ENCODE peak calls at places on chromosomes 6 and 20, in four cellular contexts. One of them, this sample, is unnamed.

GRCh38 chr6:161001421-161001820 is 9.9 kb downstream of the MAP3K4 start:
- DNase-seq in Caco-2: no peak
- DNase-seq in fibroblast of lung: no peak
- DNase-seq in dorsolateral prefrontal cortex: no peak
- DNase-seq in this sample: no peak

GRCh38 chr6:16334671-16335070 is 96.3 kb downstream of the GMPR start:
- DNase-seq in fibroblast of lung: peak
- DNase-seq in Caco-2: no peak
- DNase-seq in dorsolateral prefrontal cortex: no peak
- DNase-seq in this sample: peak

GRCh38 chr6:9516207-9516606 is 898.7 kb downstream of the TFAP2A start:
- DNase-seq in dorsolateral prefrontal cortex: no peak
- DNase-seq in Caco-2: peak
- DNase-seq in fibroblast of lung: peak
- DNase-seq in this sample: peak

GRCh38 chr6:10014561-10014960 is 400.3 kb downstream of the TFAP2A start:
- DNase-seq in Caco-2: no peak
- DNase-seq in fibroblast of lung: peak
- DNase-seq in dorsolateral prefrontal cortex: no peak
- DNase-seq in this sample: peak

GRCh38 chr20:53608071-53608455 is 14.4 kb upstream of the ZNF217 start:
- DNase-seq in fibroblast of lung: no peak
- DNase-seq in dorsolateral prefrontal cortex: no peak
- DNase-seq in Caco-2: peak
- DNase-seq in this sample: no peak

GRCh38 chr6:99096186-99096585 is 148.4 kb upstream of the FBXL4 start:
- DNase-seq in dorsolateral prefrontal cortex: no peak
- DNase-seq in fibroblast of lung: no peak
- DNase-seq in Caco-2: no peak
- DNase-seq in this sample: no peak

GRCh38 chr6:106966671-106967522 is 7.6 kb downstream of the CD24 start:
- DNase-seq in Caco-2: no peak
- DNase-seq in dorsolateral prefrontal cortex: no peak
- DNase-seq in fibroblast of lung: no peak
- DNase-seq in this sample: no peak

GRCh38 chr6:117195728-117196127 is 69.6 kb upstream of the VGLL2 start:
- DNase-seq in fibroblast of lung: no peak
- DNase-seq in dorsolateral prefrontal cortex: no peak
- DNase-seq in Caco-2: no peak
- DNase-seq in this sample: no peak

GRCh38 chr6:168171673-168172352 is 92.8 kb upstream of the FRMD1 start:
- DNase-seq in Caco-2: peak
- DNase-seq in fibroblast of lung: no peak
- DNase-seq in dorsolateral prefrontal cortex: no peak
- DNase-seq in this sample: no peak

GRCh38 chr20:20371681-20372080 is 3.8 kb downstream of the INSM1 start:
- DNase-seq in Caco-2: no peak
- DNase-seq in dorsolateral prefrontal cortex: no peak
- DNase-seq in fibroblast of lung: no peak
- DNase-seq in this sample: no peak

GRCh38 chr6:16181429-16182359 is 52.8 kb downstream of the MYLIP start:
- DNase-seq in fibroblast of lung: no peak
- DNase-seq in Caco-2: no peak
- DNase-seq in dorsolateral prefrontal cortex: no peak
- DNase-seq in this sample: no peak

GRCh38 chr6:130357436-130357835 is 8.4 kb upstream of the TMEM200A start:
- DNase-seq in fibroblast of lung: no peak
- DNase-seq in Caco-2: no peak
- DNase-seq in dorsolateral prefrontal cortex: no peak
- DNase-seq in this sample: no peak

GRCh38 chr6:155311076-155311475 is 3.2 kb downstream of the TFB1M start:
- DNase-seq in fibroblast of lung: peak
- DNase-seq in Caco-2: no peak
- DNase-seq in dorsolateral prefrontal cortex: no peak
- DNase-seq in this sample: no peak

GRCh38 chr6:38570750-38571149 is 69.0 kb downstream of the BTBD9 start:
- DNase-seq in Caco-2: no peak
- DNase-seq in dorsolateral prefrontal cortex: no peak
- DNase-seq in fibroblast of lung: no peak
- DNase-seq in this sample: peak

GRCh38 chr6:169225131-169225576 is 28.5 kb downstream of the THBS2 start:
- DNase-seq in Caco-2: no peak
- DNase-seq in dorsolateral prefrontal cortex: no peak
- DNase-seq in fibroblast of lung: no peak
- DNase-seq in this sample: no peak

GRCh38 chr20:49786226-49786625 is 26.4 kb upstream of the SLC9A8 start:
- DNase-seq in fibroblast of lung: no peak
- DNase-seq in Caco-2: no peak
- DNase-seq in dorsolateral prefrontal cortex: no peak
- DNase-seq in this sample: no peak

GRCh38 chr20:25399038-25399430 is 8.4 kb upstream of the ABHD12 start:
- DNase-seq in dorsolateral prefrontal cortex: no peak
- DNase-seq in Caco-2: no peak
- DNase-seq in fibroblast of lung: peak
- DNase-seq in this sample: peak

GRCh38 chr6:3887150-3887700 is 38.1 kb downstream of the FAM50B start:
- DNase-seq in Caco-2: no peak
- DNase-seq in dorsolateral prefrontal cortex: no peak
- DNase-seq in fibroblast of lung: peak
- DNase-seq in this sample: peak

GRCh38 chr6:150395388-150396009 is 26.7 kb downstream of the IYD start:
- DNase-seq in dorsolateral prefrontal cortex: no peak
- DNase-seq in fibroblast of lung: peak
- DNase-seq in Caco-2: peak
- DNase-seq in this sample: peak

GRCh38 chr6:19597809-19598320 is 239.3 kb upstream of the ID4 start:
- DNase-seq in dorsolateral prefrontal cortex: no peak
- DNase-seq in fibroblast of lung: no peak
- DNase-seq in Caco-2: no peak
- DNase-seq in this sample: no peak

GRCh38 chr20:63534831-63535651 is 2.1 kb downstream of the PTK6 start:
- DNase-seq in Caco-2: peak
- DNase-seq in dorsolateral prefrontal cortex: no peak
- DNase-seq in fibroblast of lung: no peak
- DNase-seq in this sample: no peak

GRCh38 chr6:149696904-149697303 is 21.0 kb downstream of the LATS1 start:
- DNase-seq in Caco-2: no peak
- DNase-seq in dorsolateral prefrontal cortex: no peak
- DNase-seq in fibroblast of lung: peak
- DNase-seq in this sample: peak

GRCh38 chr20:21184810-21185209 is 58.9 kb downstream of the KIZ start:
- DNase-seq in dorsolateral prefrontal cortex: no peak
- DNase-seq in Caco-2: peak
- DNase-seq in fibroblast of lung: peak
- DNase-seq in this sample: no peak

GRCh38 chr20:13338999-13339411 is 117.9 kb downstream of the ISM1 start:
- DNase-seq in Caco-2: peak
- DNase-seq in dorsolateral prefrontal cortex: no peak
- DNase-seq in fibroblast of lung: no peak
- DNase-seq in this sample: no peak

GRCh38 chr6:29354980-29355379 is 13.7 kb downstream of the OR5V1 start:
- DNase-seq in dorsolateral prefrontal cortex: no peak
- DNase-seq in fibroblast of lung: no peak
- DNase-seq in Caco-2: no peak
- DNase-seq in this sample: no peak

DNA sequence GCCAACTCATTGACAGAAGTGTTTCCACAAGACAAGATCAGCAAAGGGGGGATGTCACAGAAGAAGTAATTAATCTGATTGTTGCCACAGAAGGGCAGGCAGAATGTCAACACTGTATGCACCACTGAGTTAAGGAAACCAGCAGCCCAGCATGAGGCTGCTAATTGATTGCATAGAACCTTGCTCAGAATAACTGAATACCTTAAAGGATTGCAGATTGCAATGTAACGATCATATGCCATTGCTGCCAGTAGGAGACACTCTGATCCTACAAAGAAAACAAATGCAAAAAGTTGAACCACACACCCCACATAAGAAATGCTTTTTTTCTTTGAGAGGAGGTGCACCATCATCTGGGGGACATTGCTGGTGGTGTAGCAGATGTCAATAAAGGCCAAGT is 13.1 kb downstream of the OR5V1 start:
- DNase-seq in dorsolateral prefrontal cortex: no peak
- DNase-seq in fibroblast of lung: no peak
- DNase-seq in Caco-2: no peak
- DNase-seq in this sample: no peak
- TF ChIP-seq CTCF in dorsolateral prefrontal cortex: no peak
- TF ChIP-seq CTCF in fibroblast of lung: no peak
- TF ChIP-seq CTCF in Caco-2: no peak
- TF ChIP-seq CTCF in this sample: no peak

DNA sequence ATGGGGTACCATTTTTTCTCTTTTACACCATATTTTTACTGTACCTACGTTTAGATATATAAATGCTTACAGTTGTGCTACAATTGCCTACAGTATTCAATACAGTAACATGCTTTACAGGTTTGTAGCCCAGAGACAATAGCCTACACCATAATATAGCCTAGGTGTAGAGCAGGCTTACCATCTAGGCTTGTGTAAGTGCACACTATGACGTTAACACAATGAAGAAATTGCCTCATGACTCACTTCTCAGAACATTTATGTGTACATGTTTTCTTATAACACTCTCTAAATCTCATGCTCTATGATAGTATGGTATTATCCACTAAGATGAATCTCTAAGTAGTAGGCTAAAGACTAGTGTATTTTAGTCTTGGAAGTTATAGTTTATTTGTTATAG is 13.5 kb downstream of the GPR63 start:
- DNase-seq in dorsolateral prefrontal cortex: no peak
- DNase-seq in fibroblast of lung: no peak
- DNase-seq in Caco-2: no peak
- DNase-seq in this sample: no peak
- TF ChIP-seq CTCF in dorsolateral prefrontal cortex: no peak
- TF ChIP-seq CTCF in fibroblast of lung: no peak
- TF ChIP-seq CTCF in Caco-2: no peak
- TF ChIP-seq CTCF in this sample: no peak

GRCh38 chr6:166911248-166911677 is 45.1 kb downstream of the RNASET2 start:
- DNase-seq in fibroblast of lung: peak
- DNase-seq in Caco-2: no peak
- DNase-seq in dorsolateral prefrontal cortex: no peak
- DNase-seq in this sample: no peak

GRCh38 chr6:166916824-166917223 is 39.5 kb downstream of the RNASET2 start:
- DNase-seq in fibroblast of lung: no peak
- DNase-seq in Caco-2: no peak
- DNase-seq in dorsolateral prefrontal cortex: no peak
- DNase-seq in this sample: no peak
- TF ChIP-seq CTCF in fibroblast of lung: no peak
- TF ChIP-seq CTCF in Caco-2: no peak
- TF ChIP-seq CTCF in dorsolateral prefrontal cortex: no peak
- TF ChIP-seq CTCF in this sample: no peak

GRCh38 chr20:60271597-60271996 is 313.4 kb downstream of the CDH26 start:
- DNase-seq in fibroblast of lung: no peak
- DNase-seq in Caco-2: no peak
- DNase-seq in dorsolateral prefrontal cortex: no peak
- DNase-seq in this sample: no peak
- TF ChIP-seq CTCF in fibroblast of lung: peak
- TF ChIP-seq CTCF in Caco-2: peak
- TF ChIP-seq CTCF in dorsolateral prefrontal cortex: no peak
- TF ChIP-seq CTCF in this sample: peak

DNA sequence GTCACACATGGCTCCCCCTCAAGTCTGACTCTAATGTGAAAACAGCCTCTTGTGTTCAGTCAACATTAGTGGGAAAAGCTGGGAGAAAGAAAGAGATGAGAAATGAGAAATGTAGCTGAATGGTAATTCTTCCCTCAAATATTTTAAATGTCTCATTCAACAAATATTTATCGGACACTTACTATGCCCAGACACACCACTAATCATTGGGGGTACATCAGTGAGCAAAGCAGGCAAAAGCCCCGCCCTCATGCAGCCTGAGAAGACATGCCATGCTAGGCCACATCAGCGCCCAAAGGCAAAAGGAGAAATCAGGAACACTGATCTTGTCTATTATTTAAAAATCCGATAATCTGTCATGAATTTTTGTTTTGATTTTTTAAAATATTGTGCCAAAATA is 89.9 kb upstream of the ASF1A start:
- DNase-seq in fibroblast of lung: peak
- DNase-seq in dorsolateral prefrontal cortex: no peak
- DNase-seq in Caco-2: no peak
- DNase-seq in this sample: no peak
- TF ChIP-seq CTCF in fibroblast of lung: no peak
- TF ChIP-seq CTCF in dorsolateral prefrontal cortex: no peak
- TF ChIP-seq CTCF in Caco-2: no peak
- TF ChIP-seq CTCF in this sample: no peak

GRCh38 chr20:18747090-18747489 is 66.5 kb upstream of the SCP2D1 start:
- DNase-seq in fibroblast of lung: no peak
- DNase-seq in Caco-2: no peak
- DNase-seq in dorsolateral prefrontal cortex: no peak
- DNase-seq in this sample: no peak
- TF ChIP-seq CTCF in fibroblast of lung: no peak
- TF ChIP-seq CTCF in Caco-2: no peak
- TF ChIP-seq CTCF in dorsolateral prefrontal cortex: no peak
- TF ChIP-seq CTCF in this sample: no peak

GRCh38 chr6:159125977-159126376 is 43.2 kb upstream of the FNDC1 start:
- DNase-seq in dorsolateral prefrontal cortex: peak
- DNase-seq in fibroblast of lung: no peak
- DNase-seq in Caco-2: no peak
- DNase-seq in this sample: no peak

GRCh38 chr6:159127701-159128100 is 41.5 kb upstream of the FNDC1 start:
- DNase-seq in Caco-2: no peak
- DNase-seq in dorsolateral prefrontal cortex: no peak
- DNase-seq in fibroblast of lung: no peak
- DNase-seq in this sample: no peak

GRCh38 chr6:159126590-159126989 is 42.6 kb upstream of the FNDC1 start:
- DNase-seq in dorsolateral prefrontal cortex: no peak
- DNase-seq in fibroblast of lung: no peak
- DNase-seq in Caco-2: no peak
- DNase-seq in this sample: no peak

GRCh38 chr6:159121387-159121955 is 47.7 kb upstream of the FNDC1 start:
- DNase-seq in fibroblast of lung: no peak
- DNase-seq in dorsolateral prefrontal cortex: no peak
- DNase-seq in Caco-2: no peak
- DNase-seq in this sample: no peak

GRCh38 chr6:159125014-159125609 is 44.1 kb upstream of the FNDC1 start:
- DNase-seq in fibroblast of lung: no peak
- DNase-seq in dorsolateral prefrontal cortex: no peak
- DNase-seq in Caco-2: no peak
- DNase-seq in this sample: no peak
- TF ChIP-seq CTCF in fibroblast of lung: no peak
- TF ChIP-seq CTCF in dorsolateral prefrontal cortex: peak
- TF ChIP-seq CTCF in Caco-2: peak
- TF ChIP-seq CTCF in this sample: peak